ENCODE peak calls at places on chromosome 7, in ten cellular contexts. W, G, T, C, F, U, A, N, I and S are unnamed samples.

GRCh38 chr7:114209968-114210367 is 204.6 kb upstream of the FOXP2 start:
- DNase-seq in W (no peak), G (no peak), T (no peak), C (no peak), F (no peak), U (no peak), A (no peak), N (no peak), I (no peak), S (no peak)

GRCh38 chr7:129098409-129099084 is 43.6 kb upstream of the TNPO3 start:
- DNase-seq in W (no peak), G (no peak), T (no peak), C (no peak), F (no peak), U (no peak), A (no peak), N (no peak), I (no peak), S (no peak)

GRCh38 chr7:148262721-148263229 is 327.8 kb upstream of the C7orf33 start:
- DNase-seq in W (peak; percentile 34), G (peak; percentile 75), T (no peak), C (peak; percentile 52), F (no peak), U (no peak), A (peak; percentile 36), N (peak; percentile 66), I (peak; percentile 68), S (no peak)

GRCh38 chr7:155357573-155358041 is 59.9 kb downstream of the INSIG1 start:
- DNase-seq in W (no peak), G (no peak), T (no peak), C (no peak), F (peak; percentile 97), U (no peak), A (no peak), N (no peak), I (no peak), S (no peak)

GRCh38 chr7:111741811-111742240 is 179.5 kb upstream of the IMMP2L start:
- DNase-seq in W (peak; percentile 11), G (no peak), T (peak; percentile 45), C (peak; percentile 67), F (peak; percentile 43), U (no peak), A (peak; percentile 84), N (peak; percentile 45), I (peak; percentile 66), S (peak; percentile 70)

GRCh38 chr7:148114807-148115206 is 475.8 kb upstream of the C7orf33 start:
- DNase-seq in W (no peak), G (no peak), T (no peak), C (no peak), F (no peak), U (no peak), A (no peak), N (no peak), I (no peak), S (no peak)

GRCh38 chr7:93890041-93890463 is 501 bp downstream of the TFPI2 start:
- DNase-seq in W (no peak), G (no peak), T (no peak), C (peak; percentile 27), F (no peak), U (no peak), A (peak; percentile 73), N (no peak), I (peak; percentile 25), S (no peak)

GRCh38 chr7:27767374-27767773 is 27.4 kb downstream of the TAX1BP1 start:
- DNase-seq in W (no peak), G (no peak), T (no peak), C (no peak), F (no peak), U (no peak), A (no peak), N (no peak), I (no peak), S (no peak)

GRCh38 chr7:1055084-1055450 is 10.7 kb downstream of the GPR146 start:
- DNase-seq in W (peak; percentile 38), G (peak; percentile 83), T (peak; percentile 8), C (no peak), F (no peak), U (no peak), A (peak; percentile 64), N (peak; percentile 58), I (no peak), S (no peak)